ENCODE peak calls at places on chromosomes 1 and 21, in six cellular contexts. One of them, this sample, is unnamed.

GRCh38 chr1:41404308-41404755 is 43.1 kb downstream of the FOXO6 start:
- DNase-seq in transverse colon: no peak
- DNase-seq in lower leg skin: no peak
- DNase-seq in NB4: peak; percentile 34
- DNase-seq in A549: peak; percentile 36
- DNase-seq in K562: no peak
- DNase-seq in this sample: no peak

GRCh38 chr1:193533883-193534282 is 347.5 kb upstream of the B3GALT2 start:
- DNase-seq in K562: no peak
- DNase-seq in lower leg skin: no peak
- DNase-seq in transverse colon: no peak
- DNase-seq in A549: no peak
- DNase-seq in NB4: no peak
- DNase-seq in this sample: no peak

GRCh38 chr1:9774744-9775679 is 48.8 kb downstream of the CLSTN1 start:
- DNase-seq in A549: no peak
- DNase-seq in transverse colon: no peak
- DNase-seq in lower leg skin: no peak
- DNase-seq in NB4: no peak
- DNase-seq in K562: peak; percentile 85
- DNase-seq in this sample: no peak

GRCh38 chr1:206834711-206835110 is 30.7 kb upstream of the IL20 start:
- DNase-seq in A549: no peak
- DNase-seq in NB4: no peak
- DNase-seq in lower leg skin: peak; percentile 37
- DNase-seq in transverse colon: no peak
- DNase-seq in K562: no peak
- DNase-seq in this sample: no peak

GRCh38 chr1:117632269-117633067 is 26.6 kb downstream of the TENT5C start:
- DNase-seq in NB4: no peak
- DNase-seq in A549: no peak
- DNase-seq in transverse colon: peak; percentile 61
- DNase-seq in lower leg skin: no peak
- DNase-seq in K562: no peak
- DNase-seq in this sample: no peak

GRCh38 chr21:38220270-38220737 is 36.5 kb upstream of the KCNJ15 start:
- DNase-seq in A549: no peak
- DNase-seq in transverse colon: no peak
- DNase-seq in K562: peak; percentile 82
- DNase-seq in NB4: no peak
- DNase-seq in lower leg skin: no peak
- DNase-seq in this sample: peak; percentile 23

GRCh38 chr21:31493350-31493880 is 149.4 kb upstream of the TIAM1 start:
- DNase-seq in NB4: no peak
- DNase-seq in lower leg skin: no peak
- DNase-seq in K562: no peak
- DNase-seq in A549: no peak
- DNase-seq in transverse colon: no peak
- DNase-seq in this sample: no peak

GRCh38 chr1:39988618-39989343 is 33.8 kb downstream of the MFSD2A start:
- DNase-seq in K562: no peak
- DNase-seq in NB4: no peak
- DNase-seq in transverse colon: no peak
- DNase-seq in A549: no peak
- DNase-seq in lower leg skin: no peak
- DNase-seq in this sample: no peak

GRCh38 chr21:38920631-38921398 is 115.1 kb downstream of the ETS2 start:
- DNase-seq in NB4: no peak
- DNase-seq in A549: peak; percentile 18
- DNase-seq in K562: no peak
- DNase-seq in lower leg skin: no peak
- DNase-seq in transverse colon: no peak
- DNase-seq in this sample: no peak

GRCh38 chr1:234721476-234722266 is 111.7 kb upstream of the IRF2BP2 start:
- DNase-seq in A549: no peak
- DNase-seq in transverse colon: peak; percentile 54
- DNase-seq in NB4: peak; percentile 58
- DNase-seq in K562: peak; percentile 43
- DNase-seq in lower leg skin: peak; percentile 82
- DNase-seq in this sample: peak; percentile 15

GRCh38 chr1:16073490-16074104 is at the start of gene FAM131C:
- DNase-seq in lower leg skin: no peak
- DNase-seq in A549: peak; percentile 46
- DNase-seq in transverse colon: peak; percentile 60
- DNase-seq in NB4: peak; percentile 42
- DNase-seq in K562: no peak
- DNase-seq in this sample: peak; percentile 22

GRCh38 chr1:231161711-231162299 is at the start of gene TRIM67:
- DNase-seq in transverse colon: no peak
- DNase-seq in NB4: no peak
- DNase-seq in lower leg skin: no peak
- DNase-seq in A549: peak; percentile 29
- DNase-seq in K562: peak; percentile 38
- DNase-seq in this sample: peak; percentile 54

GRCh38 chr1:25198731-25199231 is 33.5 kb downstream of the SYF2 start:
- DNase-seq in A549: no peak
- DNase-seq in lower leg skin: peak; percentile 37
- DNase-seq in transverse colon: peak; percentile 53
- DNase-seq in K562: peak; percentile 23
- DNase-seq in NB4: peak; percentile 82
- DNase-seq in this sample: no peak

GRCh38 chr1:214846971-214847810 is 235.3 kb upstream of the KCNK2 start:
- DNase-seq in K562: no peak
- DNase-seq in transverse colon: no peak
- DNase-seq in A549: no peak
- DNase-seq in NB4: no peak
- DNase-seq in lower leg skin: no peak
- DNase-seq in this sample: no peak

GRCh38 chr1:61301824-61302652 is 219.7 kb downstream of the NFIA start:
- DNase-seq in NB4: no peak
- DNase-seq in transverse colon: no peak
- DNase-seq in A549: peak; percentile 38
- DNase-seq in lower leg skin: no peak
- DNase-seq in K562: no peak
- DNase-seq in this sample: no peak

GRCh38 chr1:113479713-113480676 is 89.7 kb downstream of the MAGI3 start:
- DNase-seq in transverse colon: no peak
- DNase-seq in K562: no peak
- DNase-seq in NB4: no peak
- DNase-seq in lower leg skin: no peak
- DNase-seq in A549: peak; percentile 7
- DNase-seq in this sample: no peak

GRCh38 chr1:175373786-175374623 is 181.4 kb upstream of the KIAA0040 start:
- DNase-seq in A549: peak; percentile 12
- DNase-seq in lower leg skin: no peak
- DNase-seq in K562: peak; percentile 66
- DNase-seq in NB4: peak; percentile 51
- DNase-seq in transverse colon: no peak
- DNase-seq in this sample: peak; percentile 47

GRCh38 chr21:34774750-34775149 is 106.0 kb downstream of the CLIC6 start:
- DNase-seq in transverse colon: no peak
- DNase-seq in A549: no peak
- DNase-seq in NB4: no peak
- DNase-seq in K562: no peak
- DNase-seq in lower leg skin: no peak
- DNase-seq in this sample: no peak

GRCh38 chr1:49098866-49099265 is 322.2 kb upstream of the BEND5 start:
- DNase-seq in lower leg skin: no peak
- DNase-seq in A549: no peak
- DNase-seq in K562: no peak
- DNase-seq in NB4: no peak
- DNase-seq in transverse colon: no peak
- DNase-seq in this sample: no peak

GRCh38 chr1:179127163-179127895 is 45.5 kb downstream of the TOR3A start:
- DNase-seq in K562: no peak
- DNase-seq in NB4: no peak
- DNase-seq in transverse colon: no peak
- DNase-seq in A549: no peak
- DNase-seq in lower leg skin: no peak
- DNase-seq in this sample: no peak

GRCh38 chr1:82177190-82177589 is 376.5 kb downstream of the ADGRL2 start:
- DNase-seq in transverse colon: no peak
- DNase-seq in NB4: no peak
- DNase-seq in K562: no peak
- DNase-seq in A549: no peak
- DNase-seq in lower leg skin: no peak
- DNase-seq in this sample: no peak

GRCh38 chr1:189859385-189859977 is 618.2 kb downstream of the BRINP3 start:
- DNase-seq in K562: peak; percentile 35
- DNase-seq in A549: peak; percentile 42
- DNase-seq in NB4: peak; percentile 49
- DNase-seq in transverse colon: peak; percentile 7
- DNase-seq in lower leg skin: no peak
- DNase-seq in this sample: peak; percentile 30

GRCh38 chr21:31267644-31268043 is 76.4 kb downstream of the TIAM1 start:
- DNase-seq in NB4: no peak
- DNase-seq in A549: no peak
- DNase-seq in K562: no peak
- DNase-seq in lower leg skin: no peak
- DNase-seq in transverse colon: no peak
- DNase-seq in this sample: no peak

GRCh38 chr1:24551910-24552571 is 3.8 kb upstream of the NCMAP start:
- DNase-seq in lower leg skin: no peak
- DNase-seq in NB4: no peak
- DNase-seq in transverse colon: no peak
- DNase-seq in A549: peak; percentile 24
- DNase-seq in K562: no peak
- DNase-seq in this sample: no peak

DNA sequence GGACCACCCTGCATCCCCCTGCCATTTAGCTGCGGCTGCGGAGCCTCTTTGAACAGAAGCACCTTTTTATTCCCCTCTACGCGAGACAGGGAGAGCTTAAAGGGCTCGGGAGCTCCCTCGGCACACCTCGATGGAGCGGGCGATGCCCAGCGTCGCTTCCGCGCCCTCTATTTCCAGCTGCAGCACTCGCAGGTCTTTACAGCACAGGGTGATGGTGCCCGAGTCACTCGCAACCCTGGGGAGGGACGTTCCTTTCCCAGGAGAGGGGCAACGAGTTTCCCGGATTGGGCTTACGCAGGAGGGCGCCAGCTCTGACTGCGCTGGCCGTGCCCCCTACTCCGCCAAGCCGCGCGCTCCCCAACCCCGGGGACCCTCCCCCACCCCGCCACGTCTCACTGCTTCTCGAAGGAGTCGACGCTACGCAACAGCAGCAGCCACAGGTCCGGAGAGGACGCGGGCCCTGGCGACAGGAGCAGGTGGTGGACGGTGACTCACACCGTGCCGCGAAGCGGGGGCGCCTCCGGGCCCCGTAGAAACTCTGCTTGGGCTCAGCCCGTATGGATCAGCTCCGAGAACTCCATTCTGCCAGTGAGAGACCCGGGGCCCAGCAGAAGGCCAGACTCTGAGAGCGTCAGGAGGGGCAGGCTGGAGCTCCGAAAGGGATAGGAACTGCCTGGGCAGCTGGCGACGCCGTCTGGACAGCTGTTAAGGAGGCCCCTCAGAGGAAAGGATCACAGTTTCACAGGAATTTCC is 5.8 kb upstream of the FAM167B start:
- DNase-seq in transverse colon: peak; percentile 73
- DNase-seq in NB4: peak; percentile 62
- DNase-seq in K562: peak; percentile 64
- DNase-seq in lower leg skin: no peak
- DNase-seq in A549: peak; percentile 54
- DNase-seq in this sample: peak; percentile 33
- TF ChIP-seq POLR2A in transverse colon: peak; percentile 31
- TF ChIP-seq POLR2A in NB4: no peak
- TF ChIP-seq POLR2A in K562: no peak
- TF ChIP-seq POLR2A in lower leg skin: no peak
- TF ChIP-seq POLR2A in A549: no peak
- TF ChIP-seq POLR2A in this sample: no peak

GRCh38 chr1:226547754-226548191 is 791 bp upstream of the STUM start:
- DNase-seq in lower leg skin: peak; percentile 85
- DNase-seq in A549: peak; percentile 88
- DNase-seq in NB4: peak; percentile 86
- DNase-seq in transverse colon: peak; percentile 83
- DNase-seq in K562: peak; percentile 83
- DNase-seq in this sample: peak; percentile 68
- TF ChIP-seq POLR2A in lower leg skin: no peak
- TF ChIP-seq POLR2A in A549: no peak
- TF ChIP-seq POLR2A in NB4: no peak
- TF ChIP-seq POLR2A in transverse colon: no peak
- TF ChIP-seq POLR2A in K562: no peak
- TF ChIP-seq POLR2A in this sample: no peak

GRCh38 chr21:41769106-41769505 is 2.3 kb upstream of the RIPK4 start:
- DNase-seq in NB4: no peak
- DNase-seq in lower leg skin: no peak
- DNase-seq in transverse colon: no peak
- DNase-seq in K562: no peak
- DNase-seq in A549: no peak
- DNase-seq in this sample: no peak

GRCh38 chr21:41769933-41770332 is 3.1 kb upstream of the RIPK4 start:
- DNase-seq in K562: no peak
- DNase-seq in lower leg skin: no peak
- DNase-seq in transverse colon: peak; percentile 35
- DNase-seq in NB4: no peak
- DNase-seq in A549: no peak
- DNase-seq in this sample: no peak

GRCh38 chr21:41769521-41769920 is 2.7 kb upstream of the RIPK4 start:
- DNase-seq in K562: no peak
- DNase-seq in NB4: no peak
- DNase-seq in transverse colon: no peak
- DNase-seq in A549: no peak
- DNase-seq in lower leg skin: no peak
- DNase-seq in this sample: no peak

GRCh38 chr21:41767606-41768370 is 936 bp upstream of the RIPK4 start:
- DNase-seq in lower leg skin: no peak
- DNase-seq in transverse colon: no peak
- DNase-seq in NB4: no peak
- DNase-seq in K562: no peak
- DNase-seq in A549: peak; percentile 50
- DNase-seq in this sample: no peak

DNA sequence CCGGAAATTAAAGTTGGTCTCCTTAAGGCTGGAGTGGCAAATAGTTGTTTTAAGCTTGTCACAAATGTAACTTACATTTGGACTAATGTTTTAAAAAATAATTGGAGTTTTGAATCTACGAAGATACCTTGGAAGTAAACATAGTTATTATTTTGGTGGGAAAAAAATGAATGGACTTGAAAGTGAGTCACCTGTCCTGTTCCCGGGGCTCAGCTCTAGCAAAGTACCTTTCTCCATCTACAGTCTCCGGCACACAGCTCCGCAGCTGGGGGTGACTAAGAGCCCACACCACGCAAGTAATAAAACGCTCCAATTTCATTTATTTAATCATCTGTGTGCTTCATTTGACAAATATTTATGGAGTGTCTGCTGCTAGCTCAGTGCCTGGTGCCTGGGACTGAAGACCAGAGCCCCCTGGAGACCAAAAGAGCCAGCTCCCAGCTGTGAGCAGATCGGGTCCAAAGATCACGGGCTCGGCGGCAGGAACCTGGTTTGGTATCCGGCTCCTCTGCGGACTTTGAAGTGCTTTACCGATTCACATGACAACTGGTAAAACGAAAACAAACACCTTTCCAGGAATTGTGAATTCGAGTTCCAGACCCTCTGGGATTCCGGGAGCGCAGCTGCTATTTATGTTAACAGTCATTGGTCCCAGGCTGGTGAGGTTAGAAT is 1.7 kb upstream of the RIPK4 start:
- DNase-seq in NB4: peak; percentile 24
- DNase-seq in transverse colon: peak; percentile 84
- DNase-seq in A549: peak; percentile 80
- DNase-seq in K562: peak; percentile 14
- DNase-seq in lower leg skin: no peak
- DNase-seq in this sample: no peak
- TF ChIP-seq POLR2A in NB4: no peak
- TF ChIP-seq POLR2A in transverse colon: peak; percentile 66
- TF ChIP-seq POLR2A in A549: no peak
- TF ChIP-seq POLR2A in K562: no peak
- TF ChIP-seq POLR2A in lower leg skin: no peak
- TF ChIP-seq POLR2A in this sample: no peak

GRCh38 chr1:74729741-74730478 is 2.9 kb downstream of the CRYZ start:
- DNase-seq in K562: peak; percentile 47
- DNase-seq in lower leg skin: no peak
- DNase-seq in NB4: no peak
- DNase-seq in transverse colon: no peak
- DNase-seq in A549: peak; percentile 82
- DNase-seq in this sample: peak; percentile 30
- TF ChIP-seq POLR2A in K562: no peak
- TF ChIP-seq POLR2A in lower leg skin: no peak
- TF ChIP-seq POLR2A in NB4: no peak
- TF ChIP-seq POLR2A in transverse colon: no peak
- TF ChIP-seq POLR2A in A549: no peak
- TF ChIP-seq POLR2A in this sample: no peak

This sample was measured in erythroblast.